ENCODE peak calls at places on chromosomes 4 and X, in nine cellular contexts. One of them, this sample, is unnamed.

GRCh38 chr4:174358823-174359222 is 75.1 kb downstream of the CEP44 start:
- DNase-seq in Kasumi-1: peak
- DNase-seq in Daoy: peak
- DNase-seq in OCI-LY7: no peak
- DNase-seq in fibroblast of the conjunctiva: no peak
- DNase-seq in HFFc6: peak
- DNase-seq in heart left ventricle: no peak
- DNase-seq in NCI-H748 treated with DMSO at 0.1 percent for 48 hours: no peak
- DNase-seq in NCI-H2171 treated with DMSO at 0.1 percent for 48 hours: no peak
- DNase-seq in this sample: peak

GRCh38 chr4:76747613-76748012 is 150.3 kb downstream of the SOWAHB start:
- DNase-seq in fibroblast of the conjunctiva: no peak
- DNase-seq in Kasumi-1: no peak
- DNase-seq in OCI-LY7: no peak
- DNase-seq in heart left ventricle: no peak
- DNase-seq in Daoy: no peak
- DNase-seq in NCI-H2171 treated with DMSO at 0.1 percent for 48 hours: no peak
- DNase-seq in NCI-H748 treated with DMSO at 0.1 percent for 48 hours: no peak
- DNase-seq in HFFc6: peak
- DNase-seq in this sample: no peak

GRCh38 chrX:37871626-37872302 is 24.4 kb upstream of the DYNLT3 start:
- DNase-seq in NCI-H2171 treated with DMSO at 0.1 percent for 48 hours: no peak
- DNase-seq in Daoy: peak
- DNase-seq in heart left ventricle: peak
- DNase-seq in OCI-LY7: no peak
- DNase-seq in HFFc6: peak
- DNase-seq in NCI-H748 treated with DMSO at 0.1 percent for 48 hours: no peak
- DNase-seq in fibroblast of the conjunctiva: peak
- DNase-seq in Kasumi-1: peak
- DNase-seq in this sample: peak

GRCh38 chrX:2642146-2642545 is 48.9 kb upstream of the CD99 start:
- DNase-seq in NCI-H2171 treated with DMSO at 0.1 percent for 48 hours: no peak
- DNase-seq in Kasumi-1: no peak
- DNase-seq in NCI-H748 treated with DMSO at 0.1 percent for 48 hours: no peak
- DNase-seq in heart left ventricle: no peak
- DNase-seq in Daoy: no peak
- DNase-seq in fibroblast of the conjunctiva: no peak
- DNase-seq in HFFc6: no peak
- DNase-seq in OCI-LY7: no peak
- DNase-seq in this sample: no peak

GRCh38 chrX:2635366-2635765 is 55.7 kb upstream of the CD99 start:
- DNase-seq in HFFc6: peak
- DNase-seq in Kasumi-1: no peak
- DNase-seq in NCI-H748 treated with DMSO at 0.1 percent for 48 hours: no peak
- DNase-seq in fibroblast of the conjunctiva: peak
- DNase-seq in heart left ventricle: no peak
- DNase-seq in Daoy: no peak
- DNase-seq in NCI-H2171 treated with DMSO at 0.1 percent for 48 hours: no peak
- DNase-seq in OCI-LY7: no peak
- DNase-seq in this sample: no peak

GRCh38 chr4:165248102-165248501 is 40.7 kb downstream of the KLHL2 start:
- DNase-seq in HFFc6: no peak
- DNase-seq in OCI-LY7: no peak
- DNase-seq in heart left ventricle: no peak
- DNase-seq in NCI-H748 treated with DMSO at 0.1 percent for 48 hours: no peak
- DNase-seq in NCI-H2171 treated with DMSO at 0.1 percent for 48 hours: no peak
- DNase-seq in fibroblast of the conjunctiva: no peak
- DNase-seq in Daoy: no peak
- DNase-seq in Kasumi-1: peak
- DNase-seq in this sample: peak

GRCh38 chrX:15514279-15514678 is 13.7 kb downstream of the BMX start:
- DNase-seq in NCI-H2171 treated with DMSO at 0.1 percent for 48 hours: no peak
- DNase-seq in OCI-LY7: no peak
- DNase-seq in NCI-H748 treated with DMSO at 0.1 percent for 48 hours: no peak
- DNase-seq in fibroblast of the conjunctiva: no peak
- DNase-seq in Daoy: no peak
- DNase-seq in Kasumi-1: no peak
- DNase-seq in heart left ventricle: no peak
- DNase-seq in HFFc6: no peak
- DNase-seq in this sample: no peak

GRCh38 chr4:152323221-152323620 is 212.7 kb downstream of the FBXW7 start:
- DNase-seq in NCI-H748 treated with DMSO at 0.1 percent for 48 hours: no peak
- DNase-seq in heart left ventricle: no peak
- DNase-seq in Daoy: no peak
- DNase-seq in OCI-LY7: no peak
- DNase-seq in NCI-H2171 treated with DMSO at 0.1 percent for 48 hours: no peak
- DNase-seq in fibroblast of the conjunctiva: no peak
- DNase-seq in Kasumi-1: no peak
- DNase-seq in HFFc6: no peak
- DNase-seq in this sample: no peak

GRCh38 chr4:180973894-180974293 is 1269.3 kb upstream of the TENM3 start:
- DNase-seq in fibroblast of the conjunctiva: no peak
- DNase-seq in HFFc6: no peak
- DNase-seq in NCI-H748 treated with DMSO at 0.1 percent for 48 hours: no peak
- DNase-seq in heart left ventricle: no peak
- DNase-seq in OCI-LY7: no peak
- DNase-seq in Kasumi-1: no peak
- DNase-seq in Daoy: no peak
- DNase-seq in NCI-H2171 treated with DMSO at 0.1 percent for 48 hours: no peak
- DNase-seq in this sample: no peak

GRCh38 chrX:23883737-23884354 is 23.9 kb downstream of the APOO start:
- DNase-seq in NCI-H2171 treated with DMSO at 0.1 percent for 48 hours: peak
- DNase-seq in NCI-H748 treated with DMSO at 0.1 percent for 48 hours: no peak
- DNase-seq in Daoy: peak
- DNase-seq in heart left ventricle: no peak
- DNase-seq in fibroblast of the conjunctiva: peak
- DNase-seq in Kasumi-1: peak
- DNase-seq in OCI-LY7: no peak
- DNase-seq in HFFc6: peak
- DNase-seq in this sample: peak

GRCh38 chr4:64781737-64782326 is 372.6 kb upstream of the TECRL start:
- DNase-seq in HFFc6: peak
- DNase-seq in fibroblast of the conjunctiva: peak
- DNase-seq in NCI-H2171 treated with DMSO at 0.1 percent for 48 hours: peak
- DNase-seq in Daoy: no peak
- DNase-seq in NCI-H748 treated with DMSO at 0.1 percent for 48 hours: no peak
- DNase-seq in Kasumi-1: peak
- DNase-seq in heart left ventricle: no peak
- DNase-seq in OCI-LY7: peak
- DNase-seq in this sample: no peak

GRCh38 chrX:131366387-131366786 is 77.3 kb upstream of the IGSF1 start:
- DNase-seq in fibroblast of the conjunctiva: no peak
- DNase-seq in HFFc6: no peak
- DNase-seq in NCI-H2171 treated with DMSO at 0.1 percent for 48 hours: no peak
- DNase-seq in OCI-LY7: no peak
- DNase-seq in NCI-H748 treated with DMSO at 0.1 percent for 48 hours: no peak
- DNase-seq in heart left ventricle: no peak
- DNase-seq in Kasumi-1: peak
- DNase-seq in Daoy: peak
- DNase-seq in this sample: no peak

GRCh38 chrX:151985955-151986354 is 11.5 kb upstream of the GABRE start:
- DNase-seq in HFFc6: peak
- DNase-seq in Kasumi-1: no peak
- DNase-seq in NCI-H2171 treated with DMSO at 0.1 percent for 48 hours: no peak
- DNase-seq in Daoy: peak
- DNase-seq in NCI-H748 treated with DMSO at 0.1 percent for 48 hours: no peak
- DNase-seq in OCI-LY7: no peak
- DNase-seq in heart left ventricle: no peak
- DNase-seq in fibroblast of the conjunctiva: peak
- DNase-seq in this sample: no peak

GRCh38 chr4:40729555-40729954 is 20.2 kb upstream of the NSUN7 start:
- DNase-seq in Daoy: no peak
- DNase-seq in Kasumi-1: no peak
- DNase-seq in OCI-LY7: no peak
- DNase-seq in fibroblast of the conjunctiva: no peak
- DNase-seq in NCI-H748 treated with DMSO at 0.1 percent for 48 hours: no peak
- DNase-seq in HFFc6: no peak
- DNase-seq in NCI-H2171 treated with DMSO at 0.1 percent for 48 hours: no peak
- DNase-seq in heart left ventricle: no peak
- DNase-seq in this sample: no peak

GRCh38 chr4:88814043-88814617 is 116.5 kb upstream of the NAP1L5 start:
- DNase-seq in HFFc6: no peak
- DNase-seq in fibroblast of the conjunctiva: no peak
- DNase-seq in NCI-H2171 treated with DMSO at 0.1 percent for 48 hours: no peak
- DNase-seq in Daoy: no peak
- DNase-seq in Kasumi-1: no peak
- DNase-seq in NCI-H748 treated with DMSO at 0.1 percent for 48 hours: no peak
- DNase-seq in heart left ventricle: no peak
- DNase-seq in OCI-LY7: no peak
- DNase-seq in this sample: no peak

This sample was measured in MV-4-11.